ENCODE peak calls at places on chromosomes 1 and 21, in ten cellular contexts. X, P, S, D, G, A, J, R, Z and V are unnamed samples. For H3K4me1, the result is how much of the 10 kb centered on the place peaks cover.

GRCh38 chr1:93585059-93585966 is 96.3 kb downstream of the BCAR3 start:
- DNase-seq in X (peak), P (no peak), S (no peak), D (no peak), G (no peak), A (peak), J (no peak), R (no peak), Z (no peak), V (peak)

GRCh38 chr1:27332536-27333281 is 9.1 kb upstream of the SYTL1 start:
- DNase-seq in X (no peak), P (peak), S (peak), D (peak), G (peak), A (peak), J (no peak), R (no peak), Z (no peak), V (no peak)

GRCh38 chr1:203511513-203511912 is 17.6 kb downstream of the OPTC start:
- DNase-seq in X (no peak), P (no peak), S (no peak), D (no peak), G (no peak), A (no peak), J (no peak), R (no peak), Z (no peak), V (no peak)

GRCh38 chr1:51969038-51969705 is 21.3 kb downstream of the RAB3B start:
- DNase-seq in X (no peak), P (no peak), S (no peak), D (no peak), G (no peak), A (no peak), J (peak), R (no peak), Z (no peak), V (no peak)

GRCh38 chr1:184298321-184299052 is 88.3 kb upstream of the C1orf21 start:
- DNase-seq in X (no peak), P (peak), S (no peak), D (no peak), G (peak), A (no peak), J (no peak), R (no peak), Z (no peak), V (no peak)

GRCh38 chr1:176896216-176896615 is 268.3 kb downstream of the ASTN1 start:
- DNase-seq in X (no peak), P (no peak), S (no peak), D (no peak), G (no peak), A (no peak), J (no peak), R (no peak), Z (no peak), V (no peak)

GRCh38 chr1:3350441-3351261 is 103.8 kb upstream of the ARHGEF16 start:
- DNase-seq in X (no peak), P (no peak), S (no peak), D (no peak), G (no peak), A (no peak), J (no peak), R (no peak), Z (no peak), V (no peak)

GRCh38 chr1:115156826-115157468 is 67.6 kb upstream of the TSPAN2 start:
- DNase-seq in X (no peak), P (no peak), S (no peak), D (no peak), G (no peak), A (no peak), J (no peak), R (no peak), Z (no peak), V (no peak)

GRCh38 chr1:160092366-160093068 is 5.9 kb downstream of the IGSF8 start:
- DNase-seq in X (no peak), P (no peak), S (no peak), D (no peak), G (no peak), A (no peak), J (no peak), R (no peak), Z (no peak), V (no peak)

GRCh38 chr1:14999441-14999840 is 154.1 kb upstream of the TMEM51 start:
- DNase-seq in X (no peak), P (no peak), S (no peak), D (no peak), G (no peak), A (no peak), J (no peak), R (no peak), Z (no peak), V (no peak)

GRCh38 chr1:225815526-225816178 is 5.7 kb downstream of the EPHX1 start:
- DNase-seq in X (no peak), P (no peak), S (no peak), D (no peak), G (no peak), A (no peak), J (no peak), R (no peak), Z (no peak), V (no peak)

GRCh38 chr1:225811622-225812487 is 1.9 kb downstream of the EPHX1 start:
- DNase-seq in X (no peak), P (peak), S (no peak), D (no peak), G (no peak), A (peak), J (no peak), R (no peak), Z (no peak), V (no peak)

GRCh38 chr1:225812488-225813249 is 2.7 kb downstream of the EPHX1 start:
- DNase-seq in X (no peak), P (no peak), S (no peak), D (no peak), G (no peak), A (no peak), J (no peak), R (no peak), Z (no peak), V (no peak)

GRCh38 chr1:225814381-225814780 is 4.5 kb downstream of the EPHX1 start:
- DNase-seq in X (no peak), P (no peak), S (no peak), D (no peak), G (no peak), A (no peak), J (no peak), R (no peak), Z (no peak), V (no peak)

DNA sequence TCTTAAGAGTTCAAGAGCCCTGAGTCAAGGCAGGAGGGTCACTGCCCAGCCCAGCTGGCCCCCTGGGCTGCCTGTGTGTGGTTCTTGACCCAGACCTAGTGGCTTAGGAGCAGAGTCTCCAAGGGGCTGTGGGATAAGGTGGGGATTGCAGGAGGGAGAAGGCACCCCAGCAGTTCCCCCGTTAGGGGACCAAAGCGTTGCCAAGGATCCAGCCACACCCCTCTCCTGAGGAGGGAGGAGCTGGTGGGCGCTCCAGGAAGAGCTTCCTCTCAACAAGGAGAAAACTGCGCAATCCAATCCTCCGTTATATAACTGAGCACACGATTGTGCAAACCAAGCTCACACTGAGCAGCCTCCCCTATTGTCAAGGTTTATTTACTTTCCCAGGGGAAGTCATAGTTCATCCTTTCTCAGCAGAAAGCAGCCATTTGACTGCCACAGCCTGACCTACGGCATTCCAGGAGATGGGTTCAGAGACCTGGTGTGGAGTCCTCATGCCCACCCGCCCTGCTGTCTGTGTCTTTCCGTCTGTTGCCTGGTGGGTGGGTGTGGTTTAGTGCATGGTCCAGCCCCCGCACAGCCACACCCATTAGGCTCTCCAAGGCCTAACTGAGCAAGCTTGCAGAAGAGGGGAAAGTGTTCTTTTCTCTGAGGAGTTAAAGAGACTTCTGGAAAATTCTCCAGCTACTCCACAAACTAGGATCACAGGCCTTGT is 3.5 kb downstream of the EPHX1 start:
- DNase-seq in X (no peak), P (peak), S (no peak), D (peak), G (no peak), A (peak), J (no peak), R (no peak), Z (no peak), V (no peak)
- TF ChIP-seq POLR2AphosphoS5 in X (no peak), P (no peak), S (no peak), D (no peak), G (no peak), A (peak), J (no peak), R (no peak), Z (no peak), V (peak)

GRCh38 chr21:38733973-38734546 is 71.7 kb upstream of the ETS2 start:
- DNase-seq in X (peak), P (peak), S (peak), D (peak), G (peak), A (peak), J (peak), R (peak), Z (peak), V (peak)
- H3K27ac ChIP-seq in X (no peak), P (peak), S (peak), D (no peak), G (peak), A (peak), J (peak), R (no peak), Z (no peak), V (peak)

GRCh38 chr1:64891440-64891815 is 74.9 kb downstream of the JAK1 start:
- DNase-seq in X (no peak), P (no peak), S (no peak), D (no peak), G (no peak), A (no peak), J (no peak), R (no peak), Z (no peak), V (no peak)
- H3K4me1 ChIP-seq in X (under half), P (under half), S (under half), D (under half), G (half or more), A (under half), J (half or more), R (under half), Z (under half), V (under half)

GRCh38 chr1:231028676-231029075 is 11.4 kb downstream of the FAM89A start:
- DNase-seq in X (no peak), P (peak), S (no peak), D (no peak), G (no peak), A (no peak), J (no peak), R (no peak), Z (no peak), V (no peak)
- TF ChIP-seq POLR2AphosphoS5 in X (no peak), P (no peak), S (no peak), D (no peak), G (no peak), A (no peak), J (no peak), R (no peak), Z (no peak), V (no peak)

GRCh38 chr1:1847501-1848289 is 43.2 kb downstream of the GNB1 start:
- DNase-seq in X (no peak), P (no peak), S (no peak), D (no peak), G (no peak), A (peak), J (no peak), R (no peak), Z (no peak), V (no peak)

GRCh38 chr1:1847061-1847460 is 43.8 kb downstream of the GNB1 start:
- DNase-seq in X (no peak), P (no peak), S (no peak), D (peak), G (no peak), A (peak), J (no peak), R (no peak), Z (no peak), V (peak)

GRCh38 chr1:1842360-1843146 is 48.3 kb downstream of the GNB1 start:
- DNase-seq in X (no peak), P (no peak), S (no peak), D (no peak), G (no peak), A (peak), J (no peak), R (no peak), Z (no peak), V (no peak)

GRCh38 chr1:1841575-1841991 is 49.3 kb downstream of the GNB1 start:
- DNase-seq in X (no peak), P (no peak), S (no peak), D (no peak), G (no peak), A (no peak), J (no peak), R (no peak), Z (no peak), V (no peak)

GRCh38 chr1:1846386-1846918 is 44.4 kb downstream of the GNB1 start:
- DNase-seq in X (no peak), P (no peak), S (no peak), D (no peak), G (no peak), A (no peak), J (no peak), R (no peak), Z (no peak), V (no peak)
- H3K27ac ChIP-seq in X (peak), P (peak), S (no peak), D (peak), G (peak), A (peak), J (no peak), R (no peak), Z (no peak), V (peak)

GRCh38 chr1:6358144-6358624 is 35.4 kb downstream of the ACOT7 start:
- DNase-seq in X (no peak), P (no peak), S (no peak), D (no peak), G (no peak), A (no peak), J (no peak), R (no peak), Z (no peak), V (no peak)
- H3K4me1 ChIP-seq in X (under half), P (under half), S (under half), D (under half), G (under half), A (half or more), J (half or more), R (under half), Z (half or more), V (under half)

GRCh38 chr1:28775121-28775942 is 36.6 kb upstream of the OPRD1 start:
- DNase-seq in X (peak), P (peak), S (peak), D (peak), G (no peak), A (peak), J (no peak), R (no peak), Z (no peak), V (peak)
- TF ChIP-seq POLR2AphosphoS5 in X (no peak), P (peak), S (no peak), D (no peak), G (no peak), A (peak), J (no peak), R (no peak), Z (no peak), V (peak)